ENCODE peak calls at places on chromosomes 11 and 22, in seven cellular contexts. W is right atrium auricular region, S is Peyer's patch, V is sigmoid colon, B is foreskin fibroblast, J is transverse colon, Z is fibroblast of mammary gland. U is an unnamed sample.

GRCh38 chr11:12397953-12398352 is 20.6 kb downstream of the PARVA start:
- DNase-seq in W (peak), S (peak), V (peak), B (peak), J (peak), Z (peak), U (no peak)

GRCh38 chr22:37210041-37210803 is 2.1 kb downstream of the SSTR3 start:
- DNase-seq in W (no peak), S (peak), V (peak), B (no peak), J (no peak), Z (no peak), U (no peak)

GRCh38 chr11:7657306-7658025 is 15.8 kb downstream of the CYB5R2 start:
- DNase-seq in W (peak), S (peak), V (peak), B (peak), J (peak), Z (peak), U (peak)

GRCh38 chr11:78188012-78188808 is at the start of gene KCTD21:
- DNase-seq in W (peak), S (peak), V (peak), B (peak), J (peak), Z (peak), U (peak)

GRCh38 chr22:20114506-20115475 is 1.1 kb upstream of the RANBP1 start:
- DNase-seq in W (no peak), S (no peak), V (no peak), B (no peak), J (no peak), Z (no peak), U (no peak)

GRCh38 chr11:122696662-122697061 is 41.1 kb downstream of the UBASH3B start:
- DNase-seq in W (no peak), S (peak), V (no peak), B (no peak), J (no peak), Z (no peak), U (no peak)

GRCh38 chr11:14418801-14419417 is 59.9 kb upstream of the RRAS2 start:
- DNase-seq in W (no peak), S (peak), V (no peak), B (peak), J (no peak), Z (peak), U (no peak)

GRCh38 chr11:120248551-120249278 is 8.8 kb downstream of the POU2F3 start:
- DNase-seq in W (no peak), S (no peak), V (no peak), B (peak), J (no peak), Z (peak), U (no peak)

GRCh38 chr11:43507171-43507570 is 148.5 kb downstream of the TTC17 start:
- DNase-seq in W (peak), S (no peak), V (no peak), B (no peak), J (no peak), Z (no peak), U (no peak)

GRCh38 chr11:2701230-2701629 is 1.4 kb upstream of the KCNQ1OT1 start:
- DNase-seq in W (no peak), S (peak), V (peak), B (no peak), J (no peak), Z (no peak), U (peak)

GRCh38 chr22:24926849-24927579 is 19.5 kb downstream of the LHFPL7 start:
- DNase-seq in W (no peak), S (no peak), V (no peak), B (no peak), J (no peak), Z (peak), U (no peak)

GRCh38 chr11:123478352-123478986 is 48.4 kb downstream of the GRAMD1B start:
- DNase-seq in W (no peak), S (peak), V (peak), B (peak), J (peak), Z (peak), U (no peak)

GRCh38 chr22:27747396-27748256 is 53.9 kb downstream of the MN1 start:
- DNase-seq in W (no peak), S (no peak), V (peak), B (no peak), J (no peak), Z (peak), U (peak)

GRCh38 chr11:134611537-134611936 is 199.5 kb upstream of the B3GAT1 start:
- DNase-seq in W (no peak), S (no peak), V (no peak), B (no peak), J (no peak), Z (no peak), U (no peak)

GRCh38 chr11:6757373-6757967 is 14.3 kb downstream of the OR2AG2 start:
- DNase-seq in W (no peak), S (peak), V (no peak), B (peak), J (peak), Z (peak), U (no peak)

GRCh38 chr22:46286006-46286405 is 10.7 kb upstream of the GTSE1 start:
- DNase-seq in W (no peak), S (no peak), V (no peak), B (no peak), J (no peak), Z (no peak), U (no peak)

GRCh38 chr11:86814775-86815174 is 14.4 kb downstream of the PRSS23 start:
- DNase-seq in W (no peak), S (no peak), V (no peak), B (peak), J (no peak), Z (peak), U (no peak)

GRCh38 chr11:34345012-34345804 is 12.6 kb downstream of the ABTB2 start:
- DNase-seq in W (no peak), S (peak), V (peak), B (peak), J (no peak), Z (peak), U (no peak)

GRCh38 chr11:88246680-88247079 is 71.4 kb upstream of the RAB38 start:
- DNase-seq in W (no peak), S (no peak), V (no peak), B (peak), J (no peak), Z (peak), U (no peak)

GRCh38 chr11:57416436-57416835 is 10.5 kb downstream of the SLC43A3 start:
- DNase-seq in W (no peak), S (no peak), V (no peak), B (no peak), J (no peak), Z (no peak), U (no peak)

GRCh38 chr11:79940165-79940564 is 499.3 kb upstream of the TENM4 start:
- DNase-seq in W (no peak), S (no peak), V (no peak), B (no peak), J (no peak), Z (peak), U (no peak)

GRCh38 chr11:76615950-76616349 is 54.6 kb downstream of the LRRC32 start:
- DNase-seq in W (peak), S (peak), V (peak), B (peak), J (peak), Z (no peak), U (peak)

GRCh38 chr11:69948256-69949141 is 129.3 kb upstream of the FGF3 start:
- DNase-seq in W (no peak), S (peak), V (no peak), B (peak), J (peak), Z (no peak), U (no peak)

GRCh38 chr11:126246636-126247035 is 22.1 kb downstream of the SRPRA start:
- DNase-seq in W (no peak), S (no peak), V (no peak), B (peak), J (no peak), Z (no peak), U (no peak)

GRCh38 chr11:2507212-2507901 is 62.5 kb downstream of the KCNQ1 start:
- DNase-seq in W (no peak), S (no peak), V (peak), B (no peak), J (peak), Z (no peak), U (peak)

GRCh38 chr11:22671751-22672150 is 5.3 kb downstream of the GAS2 start:
- DNase-seq in W (no peak), S (no peak), V (no peak), B (no peak), J (no peak), Z (peak), U (no peak)

GRCh38 chr11:26960265-26960664 is 33.6 kb upstream of the FIBIN start:
- DNase-seq in W (no peak), S (no peak), V (no peak), B (peak), J (no peak), Z (peak), U (no peak)

GRCh38 chr11:108559340-108559739 is 34.2 kb downstream of the EXPH5 start:
- DNase-seq in W (no peak), S (no peak), V (no peak), B (peak), J (no peak), Z (peak), U (no peak)

GRCh38 chr11:72760543-72761400 is 8.6 kb upstream of the ARAP1 start:
- DNase-seq in W (no peak), S (no peak), V (no peak), B (peak), J (no peak), Z (peak), U (no peak)

GRCh38 chr11:44885065-44885777 is 65.5 kb downstream of the TP53I11 start:
- DNase-seq in W (no peak), S (no peak), V (no peak), B (no peak), J (no peak), Z (no peak), U (no peak)
- H3K4me3 ChIP-seq in W (no peak), S (no peak), V (no peak), B (no peak), J (no peak), Z (no peak), U (no peak)

GRCh38 chr11:84866922-84867321 is 760.2 kb downstream of the DLG2 start:
- DNase-seq in W (no peak), S (no peak), V (no peak), B (no peak), J (no peak), Z (no peak), U (no peak)

GRCh38 chr11:84865791-84866535 is 761.2 kb downstream of the DLG2 start:
- DNase-seq in W (no peak), S (no peak), V (no peak), B (peak), J (no peak), Z (peak), U (no peak)

GRCh38 chr11:84865257-84865656 is 761.9 kb downstream of the DLG2 start:
- DNase-seq in W (no peak), S (no peak), V (no peak), B (peak), J (no peak), Z (peak), U (no peak)

GRCh38 chr11:84870486-84870885 is 756.7 kb downstream of the DLG2 start:
- DNase-seq in W (no peak), S (no peak), V (no peak), B (no peak), J (no peak), Z (no peak), U (no peak)

GRCh38 chr11:84871116-84871515 is 756.0 kb downstream of the DLG2 start:
- DNase-seq in W (no peak), S (no peak), V (no peak), B (no peak), J (no peak), Z (peak), U (no peak)
- H3K4me3 ChIP-seq in W (no peak), S (no peak), V (no peak), B (no peak), J (no peak), Z (no peak), U (no peak)

DNA sequence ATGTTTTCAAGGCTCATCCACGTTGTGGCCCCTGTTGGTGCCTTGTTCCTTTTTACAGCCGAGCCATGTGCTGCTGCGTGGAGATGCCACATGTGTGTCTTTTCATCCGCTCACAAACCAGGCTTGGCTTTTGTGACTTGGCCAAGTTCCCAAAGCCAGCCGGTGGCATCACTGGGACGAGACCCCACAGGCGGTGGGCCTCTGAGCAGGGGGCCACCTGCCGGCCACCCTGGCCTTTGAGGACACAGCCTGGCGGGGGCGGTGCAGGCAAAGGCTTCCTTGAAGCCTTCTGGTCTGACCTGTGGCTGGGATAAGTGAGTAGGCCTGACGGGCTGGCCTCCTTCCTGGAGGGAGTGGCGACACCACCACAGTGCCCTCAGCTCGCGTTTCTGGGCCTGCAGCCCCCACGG is 10.6 kb downstream of the GRK2 start:
- DNase-seq in W (no peak), S (peak), V (peak), B (peak), J (peak), Z (peak), U (no peak)
- H3K4me3 ChIP-seq in W (no peak), S (peak), V (no peak), B (peak), J (peak), Z (no peak), U (peak)

DNA sequence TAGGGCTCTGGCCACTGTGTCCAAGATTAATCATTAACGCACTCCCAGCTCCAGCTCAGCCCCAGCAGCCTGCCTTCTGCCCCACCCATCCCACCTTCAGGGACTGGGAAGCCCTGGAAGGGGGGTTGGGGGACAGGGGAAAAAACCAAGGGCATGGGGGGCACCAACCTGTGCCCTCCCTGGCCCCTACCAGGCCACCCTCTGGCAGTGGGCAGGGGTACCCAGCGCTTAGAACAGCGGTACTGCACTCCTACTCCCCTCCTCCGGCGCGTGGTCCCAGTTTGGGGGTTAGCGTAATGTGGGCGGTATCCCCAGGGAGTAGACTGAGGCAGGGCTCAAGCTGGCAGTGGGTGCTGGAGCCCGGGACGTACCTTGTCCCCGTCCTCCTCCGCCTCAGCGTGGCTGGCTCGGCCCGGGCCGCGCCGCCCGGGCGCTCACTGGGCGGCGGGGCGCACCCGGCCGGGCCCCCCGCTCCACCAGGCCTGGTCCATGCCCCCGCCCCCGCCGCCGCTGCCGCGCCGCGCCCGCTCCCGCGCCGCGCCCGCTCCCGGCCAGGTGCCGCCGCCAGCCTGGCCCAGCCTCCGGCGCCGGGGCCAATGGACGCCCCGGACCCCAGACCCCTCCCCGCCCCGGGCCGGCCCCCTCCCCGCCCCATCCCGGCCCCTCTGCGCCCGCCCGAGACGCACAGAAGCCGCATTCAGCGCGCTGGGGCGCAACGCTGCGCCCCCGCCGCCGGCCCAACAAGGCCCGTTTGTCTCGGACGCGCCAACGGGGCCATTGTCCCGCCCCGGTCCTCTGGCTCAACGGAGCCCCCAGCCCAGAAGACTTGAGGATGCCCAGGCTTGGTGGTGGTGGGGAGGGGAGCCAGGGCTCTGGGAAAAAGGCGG is at the start of gene GAL3ST1:
- DNase-seq in W (no peak), S (peak), V (no peak), B (no peak), J (peak), Z (no peak), U (no peak)
- H3K4me3 ChIP-seq in W (no peak), S (peak), V (no peak), B (no peak), J (peak), Z (no peak), U (peak)

GRCh38 chr11:112885744-112886706 is 75.2 kb upstream of the NCAM1 start:
- DNase-seq in W (no peak), S (no peak), V (no peak), B (no peak), J (no peak), Z (no peak), U (no peak)

GRCh38 chr11:112886707-112887370 is 74.4 kb upstream of the NCAM1 start:
- DNase-seq in W (no peak), S (no peak), V (no peak), B (peak), J (no peak), Z (no peak), U (no peak)

GRCh38 chr11:112882494-112883381 is 78.5 kb upstream of the NCAM1 start:
- DNase-seq in W (no peak), S (no peak), V (no peak), B (no peak), J (no peak), Z (no peak), U (no peak)

GRCh38 chr11:112881461-112881860 is 79.8 kb upstream of the NCAM1 start:
- DNase-seq in W (peak), S (peak), V (peak), B (peak), J (peak), Z (no peak), U (no peak)

GRCh38 chr11:112884012-112884767 is 77.0 kb upstream of the NCAM1 start:
- DNase-seq in W (no peak), S (no peak), V (no peak), B (peak), J (no peak), Z (no peak), U (no peak)
- H3K4me3 ChIP-seq in W (no peak), S (no peak), V (no peak), B (no peak), J (no peak), Z (no peak), U (no peak)

GRCh38 chr22:23850136-23850611 is 7.5 kb upstream of the SLC2A11 start:
- DNase-seq in W (no peak), S (no peak), V (no peak), B (no peak), J (no peak), Z (no peak), U (no peak)

GRCh38 chr22:23845661-23846469 is 7.1 kb upstream of the DERL3 start:
- DNase-seq in W (no peak), S (no peak), V (no peak), B (peak), J (no peak), Z (no peak), U (no peak)

GRCh38 chr22:23849009-23850006 is 8.4 kb upstream of the SLC2A11 start:
- DNase-seq in W (peak), S (peak), V (peak), B (peak), J (peak), Z (peak), U (peak)

GRCh38 chr22:23847310-23847920 is 8.6 kb upstream of the DERL3 start:
- DNase-seq in W (no peak), S (no peak), V (peak), B (no peak), J (no peak), Z (no peak), U (no peak)

DNA sequence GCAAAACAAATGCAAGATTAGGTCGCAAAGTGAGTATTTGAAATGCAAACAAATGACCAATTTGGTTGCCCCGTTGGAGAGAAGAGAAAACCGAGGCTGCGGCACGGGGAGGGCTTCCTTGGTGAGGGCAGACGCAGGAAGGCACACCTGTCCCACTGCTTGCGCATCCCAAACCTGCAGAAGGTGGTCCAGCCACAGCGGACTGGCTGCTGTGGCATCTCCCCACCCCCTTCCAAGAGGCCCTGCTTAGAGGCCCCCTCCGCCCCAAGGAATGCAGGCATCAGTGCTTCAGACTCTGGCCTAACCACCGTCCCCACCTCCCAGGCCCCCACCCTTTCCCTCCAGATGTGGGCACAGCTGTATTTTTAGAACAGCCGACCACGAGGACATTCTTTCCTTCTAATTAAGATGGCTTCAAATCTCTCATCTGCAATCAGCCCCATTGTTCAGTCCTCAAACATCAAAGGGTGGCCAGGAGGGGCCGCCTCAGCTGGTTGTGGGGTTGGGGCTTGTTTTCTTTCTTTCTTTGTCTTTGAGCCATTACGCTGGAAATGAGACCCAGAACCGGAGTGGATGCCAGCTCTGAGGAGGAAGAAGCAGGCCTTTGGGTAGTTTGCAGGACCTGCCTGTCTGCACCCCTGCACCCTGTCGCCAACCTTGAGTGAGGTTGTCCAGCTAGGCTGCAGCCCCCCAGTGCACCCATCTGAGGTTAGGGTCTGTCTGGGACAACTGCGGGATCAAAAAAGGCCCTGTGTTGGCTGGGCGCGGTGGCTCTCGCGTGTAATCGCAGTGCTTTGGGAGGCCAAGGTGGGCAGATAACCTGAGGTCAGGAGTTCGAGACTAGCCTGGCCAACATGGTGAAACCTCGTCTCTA is 9.4 kb upstream of the DERL3 start:
- DNase-seq in W (no peak), S (peak), V (no peak), B (peak), J (peak), Z (no peak), U (no peak)
- H3K4me3 ChIP-seq in W (no peak), S (no peak), V (no peak), B (no peak), J (no peak), Z (no peak), U (no peak)

GRCh38 chr11:119205080-119205479 is 1.1 kb upstream of the CBL start:
- DNase-seq in W (no peak), S (peak), V (no peak), B (no peak), J (no peak), Z (no peak), U (no peak)
- H3K4me3 ChIP-seq in W (peak), S (no peak), V (no peak), B (no peak), J (peak), Z (peak), U (peak)

DNA sequence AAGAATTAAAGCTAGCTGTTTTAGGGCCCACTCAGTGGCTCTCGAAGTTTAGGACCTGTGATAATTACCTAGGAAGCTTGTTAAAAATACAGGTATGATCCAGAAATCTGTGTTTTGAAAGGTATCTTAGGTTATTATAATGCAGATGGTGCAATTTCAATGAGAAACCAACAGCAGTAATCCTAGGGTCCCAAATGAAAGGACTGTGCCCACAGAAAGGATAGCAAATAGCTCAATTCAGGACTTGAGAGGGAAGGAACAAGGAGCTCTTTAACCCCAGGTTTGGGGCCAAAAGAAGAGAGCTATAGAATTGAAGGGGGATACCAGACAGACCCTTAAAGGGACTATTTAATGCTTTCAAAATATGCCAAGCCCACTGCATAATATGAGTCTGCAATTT is 11.7 kb downstream of the MMP20 start:
- DNase-seq in W (no peak), S (no peak), V (no peak), B (no peak), J (no peak), Z (no peak), U (no peak)
- H3K4me3 ChIP-seq in W (no peak), S (no peak), V (no peak), B (no peak), J (no peak), Z (no peak), U (no peak)